ENCODE peak calls at places on chromosomes 12 and 14, in four cellular contexts. S, J, U and M are unnamed samples.

GRCh38 chr12:9758119-9758518 is 2.6 kb downstream of the CD69 start:
- DNase-seq in J (no peak), S (no peak), U (no peak), M (no peak)

GRCh38 chr12:977163-977562 is 13.9 kb upstream of the ERC1 start:
- DNase-seq in U (no peak), S (no peak), J (no peak), M (no peak)

GRCh38 chr12:6944381-6945186 is 762 bp downstream of the C12orf57 start:
- DNase-seq in U (no peak), S (peak; percentile 95), J (peak; percentile 97), M (peak; percentile 74)

GRCh38 chr14:99217066-99217465 is 54.9 kb downstream of the BCL11B start:
- DNase-seq in S (no peak), J (no peak), U (no peak), M (no peak)

GRCh38 chr12:10672231-10672868 is 1.5 kb downstream of the STYK1 start:
- DNase-seq in J (no peak), S (no peak), U (no peak), M (no peak)

GRCh38 chr14:22333408-22334274 is 255.4 kb downstream of the DAD1 start:
- DNase-seq in S (no peak), U (no peak), J (no peak), M (no peak)

GRCh38 chr14:99716091-99716849 is 32.2 kb downstream of the CYP46A1 start:
- DNase-seq in S (peak; percentile 15), U (no peak), J (no peak), M (no peak)

GRCh38 chr12:53289891-53290290 is 5.5 kb upstream of the PFDN5 start:
- DNase-seq in U (no peak), J (no peak), S (no peak), M (no peak)

GRCh38 chr12:95694148-95694547 is 96.4 kb downstream of the NTN4 start:
- DNase-seq in J (no peak), U (no peak), S (no peak), M (no peak)

GRCh38 chr12:50751921-50752721 is 11.8 kb upstream of the ATF1 start:
- DNase-seq in S (peak; percentile 10), J (no peak), U (no peak), M (no peak)

GRCh38 chr12:130484221-130484620 is 146.5 kb downstream of the PIWIL1 start:
- DNase-seq in U (no peak), J (no peak), S (no peak), M (no peak)

GRCh38 chr14:31127690-31128089 is 79.9 kb downstream of the HECTD1 start:
- DNase-seq in U (no peak), J (no peak), S (no peak), M (no peak)

GRCh38 chr12:98868538-98868937 is 223.4 kb downstream of the APAF1 start:
- DNase-seq in J (no peak), U (no peak), S (no peak), M (no peak)

GRCh38 chr12:81332054-81332453 is 254.2 kb downstream of the ACSS3 start:
- DNase-seq in U (no peak), J (no peak), S (no peak), M (no peak)

GRCh38 chr14:36661506-36662257 is at the start of gene PAX9:
- DNase-seq in S (peak; percentile 97), J (no peak), U (peak; percentile 96), M (peak; percentile 55)

GRCh38 chr12:75099215-75099614 is 110.4 kb downstream of the KCNC2 start:
- DNase-seq in S (no peak), U (no peak), J (no peak), M (no peak)

GRCh38 chr12:4819654-4820053 is 90.1 kb upstream of the KCNA1 start:
- DNase-seq in S (no peak), J (peak; percentile 69), U (no peak), M (no peak)

GRCh38 chr14:100577986-100578431 is 9.2 kb downstream of the BEGAIN start:
- DNase-seq in U (no peak), S (no peak), J (no peak), M (no peak)

GRCh38 chr12:79162948-79163347 is 298.4 kb downstream of the SYT1 start:
- DNase-seq in U (no peak), S (no peak), J (no peak), M (no peak)
- TF ChIP-seq CTCF in U (no peak), S (no peak), J (no peak), M (no peak)

DNA sequence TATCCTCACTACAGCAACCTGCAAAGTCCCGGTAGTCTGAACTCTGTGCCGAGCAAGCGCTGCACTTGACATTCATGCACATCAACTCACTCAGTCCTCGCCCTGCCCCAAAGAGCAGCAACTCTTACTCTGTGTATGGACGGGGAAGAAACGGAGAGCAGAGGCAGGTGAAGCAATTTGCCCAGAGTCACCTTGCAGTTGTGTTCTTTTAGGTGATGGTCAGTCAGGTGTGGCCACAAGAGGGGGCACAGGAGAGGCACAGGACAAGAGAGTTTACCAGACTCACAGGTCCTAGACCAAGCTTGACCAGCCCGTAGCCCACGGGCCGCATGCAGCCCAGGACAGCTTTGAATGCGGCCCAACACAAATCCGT is 39.1 kb downstream of the TSPAN11 start:
- DNase-seq in U (peak; percentile 57), J (no peak), S (peak; percentile 81), M (no peak)
- TF ChIP-seq CTCF in U (peak; percentile 76), J (no peak), S (peak; percentile 63), M (no peak)

GRCh38 chr12:47941475-47942326 is 21.7 kb upstream of the TMEM106C start:
- DNase-seq in S (peak; percentile 46), U (no peak), J (peak; percentile 52), M (no peak)

GRCh38 chr12:47940773-47941474 is 22.5 kb upstream of the TMEM106C start:
- DNase-seq in U (no peak), S (no peak), J (peak; percentile 41), M (no peak)

GRCh38 chr12:47944685-47945340 is 18.6 kb upstream of the TMEM106C start:
- DNase-seq in J (peak; percentile 58), U (no peak), S (no peak), M (no peak)

GRCh38 chr12:47943492-47944359 is 19.7 kb upstream of the TMEM106C start:
- DNase-seq in J (peak; percentile 60), S (no peak), U (no peak), M (no peak)

GRCh38 chr12:47942327-47943230 is 20.8 kb upstream of the TMEM106C start:
- DNase-seq in S (peak; percentile 87), J (peak; percentile 56), U (peak; percentile 93), M (no peak)
- TF ChIP-seq CTCF in S (peak; percentile 46), J (no peak), U (peak; percentile 76), M (no peak)

DNA sequence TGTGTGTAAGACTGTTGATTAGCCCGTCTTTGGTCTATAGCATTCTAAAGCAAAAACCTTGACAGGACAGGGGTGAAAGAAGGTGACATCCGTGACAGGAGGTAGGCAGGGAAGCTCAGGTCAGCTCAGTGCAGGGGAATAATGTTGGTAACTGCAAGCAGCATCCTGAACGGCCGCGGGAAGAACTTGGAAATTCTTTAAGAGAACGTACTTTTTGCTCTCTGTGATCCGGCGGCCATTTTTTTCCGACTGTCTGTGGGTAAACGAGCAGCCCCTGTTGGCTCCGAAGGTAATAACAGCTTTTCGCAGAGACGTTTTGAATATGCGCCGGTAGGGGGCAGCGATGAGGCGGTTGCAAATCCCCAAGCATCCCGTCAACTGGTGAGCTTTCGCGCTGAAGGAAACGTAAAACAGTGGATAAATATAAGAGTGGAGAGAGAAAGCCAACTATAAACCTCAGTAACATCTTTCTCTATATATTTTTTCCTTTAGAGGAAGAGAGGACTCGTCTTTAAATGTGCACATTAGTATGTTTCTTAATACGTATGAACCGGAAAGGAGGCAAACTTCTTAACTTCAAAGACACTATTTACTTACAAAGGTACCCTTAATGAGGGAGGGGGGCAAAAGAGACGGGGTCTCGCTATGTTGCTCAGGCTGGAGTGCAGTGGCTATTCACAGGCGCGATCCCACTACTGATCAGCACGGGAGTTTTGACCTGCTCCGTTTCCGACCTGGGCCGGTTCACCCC is 9.5 kb upstream of the NEMF start:
- DNase-seq in U (peak; percentile 93), S (peak; percentile 83), J (peak; percentile 95), M (peak; percentile 64)
- TF ChIP-seq CTCF in U (peak; percentile 100), S (peak; percentile 100), J (peak; percentile 100), M (peak; percentile 100)